ENCODE peak calls at places on chromosome 2, in ten cellular contexts. L is PC-9; D is IMR-90; P is left lung; V is A549; G is CD8-positive, alpha-beta memory T cell; J is sigmoid colon; Y is small intestine; Z is left ventricle myocardium inferior; H is neural progenitor cell. B is an unnamed sample. For H3K4me1, the result is how much of the 10 kb centered on the place peaks cover.

GRCh38 chr2:43225093-43225787 is 1.2 kb downstream of the ZFP36L2 start:
- DNase-seq in L (peak), D (peak), P (peak), V (peak), G (peak), J (peak), Y (peak), Z (peak), H (peak), B (no peak)

GRCh38 chr2:217286833-217287232 is 427.0 kb upstream of the TNP1 start:
- DNase-seq in L (no peak), D (peak), P (no peak), V (no peak), G (no peak), J (no peak), Y (no peak), Z (no peak), H (no peak), B (no peak)

GRCh38 chr2:216761119-216761518 is 65.8 kb upstream of the IGFBP5 start:
- DNase-seq in L (no peak), D (no peak), P (no peak), V (no peak), G (no peak), J (no peak), Y (no peak), Z (no peak), H (no peak), B (no peak)

GRCh38 chr2:105557515-105557914 is 158.7 kb upstream of the FHL2 start:
- DNase-seq in L (no peak), D (no peak), P (no peak), V (no peak), G (no peak), J (no peak), Y (no peak), Z (peak), H (no peak), B (no peak)

GRCh38 chr2:20012282-20013060 is at the start of gene MATN3:
- DNase-seq in L (peak), D (no peak), P (peak), V (peak), G (no peak), J (peak), Y (peak), Z (peak), H (peak), B (no peak)

GRCh38 chr2:226337941-226338605 is 461.5 kb downstream of the IRS1 start:
- DNase-seq in L (no peak), D (peak), P (no peak), V (no peak), G (no peak), J (no peak), Y (no peak), Z (no peak), H (no peak), B (no peak)

GRCh38 chr2:108591163-108591562 is 56.9 kb downstream of the LIMS1 start:
- DNase-seq in L (no peak), D (no peak), P (peak), V (no peak), G (no peak), J (no peak), Y (no peak), Z (no peak), H (no peak), B (no peak)

GRCh38 chr2:70509565-70509964 is 44.1 kb downstream of the TGFA start:
- DNase-seq in L (peak), D (no peak), P (no peak), V (no peak), G (no peak), J (no peak), Y (peak), Z (no peak), H (no peak), B (no peak)

GRCh38 chr2:234771176-234771575 is 180.6 kb upstream of the SH3BP4 start:
- DNase-seq in L (no peak), D (no peak), P (no peak), V (no peak), G (no peak), J (no peak), Y (no peak), Z (no peak), H (no peak), B (no peak)

GRCh38 chr2:203659650-203660049 is 46.8 kb upstream of the CD28 start:
- DNase-seq in L (no peak), D (no peak), P (no peak), V (no peak), G (no peak), J (no peak), Y (no peak), Z (no peak), H (no peak), B (no peak)
- H3K4me1 ChIP-seq in L (under half), D (under half), P (under half), V (under half), G (under half), J (under half), Y (under half), Z (under half), H (under half), B (under half)

GRCh38 chr2:134244091-134244490 is 9.8 kb upstream of the MGAT5 start:
- DNase-seq in L (no peak), D (peak), P (no peak), V (no peak), G (no peak), J (no peak), Y (no peak), Z (no peak), H (no peak), B (no peak)
- H3K27ac ChIP-seq in L (no peak), D (no peak), P (no peak), V (no peak), G (no peak), J (no peak), Y (no peak), Z (no peak), H (no peak), B (no peak)

GRCh38 chr2:177317443-177317842 is 52.9 kb upstream of the NFE2L2 start:
- DNase-seq in L (no peak), D (no peak), P (no peak), V (no peak), G (no peak), J (no peak), Y (peak), Z (no peak), H (no peak), B (no peak)

GRCh38 chr2:177316756-177317155 is 52.2 kb upstream of the NFE2L2 start:
- DNase-seq in L (no peak), D (no peak), P (no peak), V (no peak), G (no peak), J (no peak), Y (peak), Z (no peak), H (no peak), B (no peak)

GRCh38 chr2:177318613-177319012 is 54.1 kb upstream of the NFE2L2 start:
- DNase-seq in L (no peak), D (no peak), P (no peak), V (no peak), G (no peak), J (no peak), Y (no peak), Z (no peak), H (no peak), B (no peak)

GRCh38 chr2:177315303-177315887 is 50.9 kb upstream of the NFE2L2 start:
- DNase-seq in L (no peak), D (no peak), P (no peak), V (no peak), G (no peak), J (no peak), Y (no peak), Z (no peak), H (no peak), B (no peak)

DNA sequence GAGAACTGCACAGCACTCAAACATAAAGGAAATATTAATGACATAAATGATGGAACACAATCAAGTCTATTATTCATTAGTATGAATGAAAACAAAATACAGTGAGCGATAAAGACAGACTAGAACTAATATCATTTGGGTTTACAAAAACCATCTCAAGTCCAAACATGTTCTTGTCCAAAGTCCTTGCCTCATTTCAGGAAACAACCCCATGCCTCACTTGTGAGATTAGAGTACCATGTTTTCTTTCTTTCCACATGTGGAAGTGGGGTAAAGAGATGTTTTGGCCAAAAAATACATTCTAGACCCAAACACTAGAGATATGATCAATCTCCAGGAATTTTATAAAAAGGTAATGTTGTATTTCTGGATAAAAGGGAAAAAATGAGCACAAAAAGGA is 53.3 kb upstream of the NFE2L2 start:
- DNase-seq in L (no peak), D (no peak), P (no peak), V (no peak), G (no peak), J (no peak), Y (peak), Z (no peak), H (no peak), B (no peak)
- H3K4me1 ChIP-seq in L (under half), D (under half), P (under half), V (under half), G (under half), J (under half), Y (under half), Z (under half), H (under half), B (under half)

GRCh38 chr2:64936809-64937208 is 52.4 kb upstream of the SLC1A4 start:
- DNase-seq in L (no peak), D (no peak), P (no peak), V (no peak), G (no peak), J (no peak), Y (no peak), Z (no peak), H (no peak), B (no peak)
- H3K27ac ChIP-seq in L (no peak), D (no peak), P (no peak), V (no peak), G (no peak), J (no peak), Y (no peak), Z (no peak), H (no peak), B (no peak)

DNA sequence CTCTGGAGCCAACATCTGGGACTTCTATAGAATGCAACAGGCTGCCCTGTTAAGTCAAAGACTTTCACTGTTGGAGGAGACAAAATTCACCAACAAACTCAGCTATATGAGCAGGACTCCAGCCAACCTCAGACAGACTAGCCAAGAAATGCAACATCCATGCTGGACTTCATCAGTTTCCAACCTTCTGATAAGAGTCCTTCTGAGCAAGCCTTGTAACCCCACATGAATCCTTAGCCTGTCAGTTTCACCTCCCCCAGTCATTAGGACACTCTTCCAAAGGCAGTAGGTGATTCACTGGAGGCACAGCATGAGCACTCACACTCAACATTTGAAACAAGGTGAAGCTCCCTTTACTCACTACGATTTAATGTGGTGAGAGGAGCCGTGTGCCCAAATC is 5.8 kb downstream of the TBC1D8 start:
- DNase-seq in L (no peak), D (no peak), P (no peak), V (peak), G (no peak), J (no peak), Y (no peak), Z (no peak), H (no peak), B (no peak)
- H3K4me1 ChIP-seq in L (half or more), D (under half), P (under half), V (half or more), G (under half), J (under half), Y (under half), Z (half or more), H (under half), B (under half)

DNA sequence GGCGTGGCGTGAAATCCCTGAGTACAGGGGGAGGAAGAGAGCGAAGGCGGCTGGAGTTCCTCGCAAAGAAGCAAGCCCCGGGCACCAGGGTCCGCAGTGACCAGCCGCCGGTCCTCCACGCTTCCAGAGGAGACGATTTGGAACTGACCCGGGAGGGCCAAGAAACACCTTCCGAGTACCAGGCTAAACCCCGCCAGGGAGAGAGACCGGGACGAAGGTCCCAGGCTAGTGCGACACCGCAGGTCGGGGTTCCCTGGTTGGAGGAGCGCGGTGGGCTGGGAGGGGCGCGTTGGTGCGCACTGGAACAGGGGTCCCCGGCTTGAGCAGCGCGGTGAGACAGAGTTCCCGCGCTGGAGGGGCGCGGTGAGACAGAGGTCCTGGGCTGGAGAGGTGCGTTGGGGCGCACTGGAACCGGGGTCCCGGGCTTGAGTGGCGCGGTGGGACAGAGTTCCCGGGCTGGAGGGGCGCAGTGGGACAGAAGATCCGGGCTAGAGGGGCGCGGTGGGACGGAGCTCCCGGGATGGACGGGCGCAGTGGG is 900 bp downstream of the WDFY1 start:
- DNase-seq in L (peak), D (no peak), P (peak), V (peak), G (peak), J (peak), Y (peak), Z (peak), H (peak), B (no peak)
- H3K27ac ChIP-seq in L (peak), D (peak), P (peak), V (peak), G (peak), J (peak), Y (peak), Z (peak), H (no peak), B (peak)